ENCODE peak calls at places on chromosomes 7 and 10, in nine cellular contexts. One of them, this sample, is unnamed.

GRCh38 chr10:46539596-46540411 is 16.7 kb downstream of the GPRIN2 start:
- DNase-seq in testis: no peak
- DNase-seq in adrenal gland: peak; percentile 6
- DNase-seq in A549: peak; percentile 97
- DNase-seq in HCT116: no peak
- DNase-seq in suprapubic skin: peak; percentile 25
- DNase-seq in heart left ventricle: no peak
- DNase-seq in uterus: peak; percentile 1
- DNase-seq in esophagus squamous epithelium: no peak
- DNase-seq in this sample: no peak

GRCh38 chr10:121942749-121943148 is 14.9 kb upstream of the ATE1 start:
- DNase-seq in testis: no peak
- DNase-seq in adrenal gland: no peak
- DNase-seq in A549: peak; percentile 82
- DNase-seq in HCT116: no peak
- DNase-seq in suprapubic skin: no peak
- DNase-seq in heart left ventricle: peak; percentile 32
- DNase-seq in uterus: no peak
- DNase-seq in esophagus squamous epithelium: no peak
- DNase-seq in this sample: no peak

GRCh38 chr10:47113907-47114500 is 186.0 kb upstream of the GDF10 start:
- DNase-seq in testis: no peak
- DNase-seq in adrenal gland: no peak
- DNase-seq in A549: no peak
- DNase-seq in HCT116: no peak
- DNase-seq in suprapubic skin: no peak
- DNase-seq in heart left ventricle: no peak
- DNase-seq in uterus: no peak
- DNase-seq in esophagus squamous epithelium: no peak
- DNase-seq in this sample: no peak

GRCh38 chr7:150896562-150897209 is 44.4 kb downstream of the AOC1 start:
- DNase-seq in testis: no peak
- DNase-seq in adrenal gland: no peak
- DNase-seq in A549: no peak
- DNase-seq in HCT116: no peak
- DNase-seq in suprapubic skin: no peak
- DNase-seq in heart left ventricle: no peak
- DNase-seq in uterus: no peak
- DNase-seq in esophagus squamous epithelium: no peak
- DNase-seq in this sample: no peak

GRCh38 chr10:11626071-11626470 is 14.6 kb upstream of the USP6NL start:
- DNase-seq in testis: no peak
- DNase-seq in adrenal gland: no peak
- DNase-seq in A549: no peak
- DNase-seq in HCT116: no peak
- DNase-seq in suprapubic skin: no peak
- DNase-seq in heart left ventricle: no peak
- DNase-seq in uterus: no peak
- DNase-seq in esophagus squamous epithelium: no peak
- DNase-seq in this sample: no peak

GRCh38 chr7:5557920-5558401 is 134.3 kb upstream of the TNRC18 start:
- DNase-seq in testis: peak; percentile 71
- DNase-seq in adrenal gland: peak; percentile 80
- DNase-seq in A549: no peak
- DNase-seq in HCT116: no peak
- DNase-seq in suprapubic skin: peak; percentile 78
- DNase-seq in heart left ventricle: peak; percentile 70
- DNase-seq in uterus: peak; percentile 72
- DNase-seq in esophagus squamous epithelium: no peak
- DNase-seq in this sample: peak; percentile 62

GRCh38 chr10:100930368-100930767 is 17.6 kb downstream of the SLF2 start:
- DNase-seq in testis: no peak
- DNase-seq in adrenal gland: no peak
- DNase-seq in A549: peak; percentile 12
- DNase-seq in HCT116: no peak
- DNase-seq in suprapubic skin: no peak
- DNase-seq in heart left ventricle: no peak
- DNase-seq in uterus: no peak
- DNase-seq in esophagus squamous epithelium: no peak
- DNase-seq in this sample: no peak

GRCh38 chr10:28810062-28810870 is 132.9 kb downstream of the BAMBI start:
- DNase-seq in testis: no peak
- DNase-seq in adrenal gland: peak; percentile 47
- DNase-seq in A549: no peak
- DNase-seq in HCT116: no peak
- DNase-seq in suprapubic skin: no peak
- DNase-seq in heart left ventricle: no peak
- DNase-seq in uterus: no peak
- DNase-seq in esophagus squamous epithelium: no peak
- DNase-seq in this sample: no peak

GRCh38 chr10:3806603-3807002 is 21.6 kb upstream of the KLF6 start:
- DNase-seq in testis: no peak
- DNase-seq in adrenal gland: no peak
- DNase-seq in A549: peak; percentile 90
- DNase-seq in HCT116: no peak
- DNase-seq in suprapubic skin: no peak
- DNase-seq in heart left ventricle: no peak
- DNase-seq in uterus: no peak
- DNase-seq in esophagus squamous epithelium: no peak
- DNase-seq in this sample: no peak

GRCh38 chr7:19107392-19108147 is 9.9 kb downstream of the TWIST1 start:
- DNase-seq in testis: peak; percentile 42
- DNase-seq in adrenal gland: peak; percentile 31
- DNase-seq in A549: no peak
- DNase-seq in HCT116: no peak
- DNase-seq in suprapubic skin: peak; percentile 78
- DNase-seq in heart left ventricle: peak; percentile 32
- DNase-seq in uterus: peak; percentile 46
- DNase-seq in esophagus squamous epithelium: no peak
- DNase-seq in this sample: no peak

GRCh38 chr10:73432646-73433537 is 469 bp downstream of the MSS51 start:
- DNase-seq in testis: no peak
- DNase-seq in adrenal gland: no peak
- DNase-seq in A549: no peak
- DNase-seq in HCT116: no peak
- DNase-seq in suprapubic skin: no peak
- DNase-seq in heart left ventricle: no peak
- DNase-seq in uterus: no peak
- DNase-seq in esophagus squamous epithelium: no peak
- DNase-seq in this sample: no peak

GRCh38 chr7:105988277-105988676 is 25.2 kb downstream of the CDHR3 start:
- DNase-seq in testis: no peak
- DNase-seq in adrenal gland: no peak
- DNase-seq in A549: no peak
- DNase-seq in HCT116: no peak
- DNase-seq in suprapubic skin: no peak
- DNase-seq in heart left ventricle: no peak
- DNase-seq in uterus: no peak
- DNase-seq in esophagus squamous epithelium: no peak
- DNase-seq in this sample: no peak

GRCh38 chr10:12806228-12807095 is 195.1 kb downstream of the CCDC3 start:
- DNase-seq in testis: no peak
- DNase-seq in adrenal gland: no peak
- DNase-seq in A549: no peak
- DNase-seq in HCT116: no peak
- DNase-seq in suprapubic skin: no peak
- DNase-seq in heart left ventricle: no peak
- DNase-seq in uterus: no peak
- DNase-seq in esophagus squamous epithelium: no peak
- DNase-seq in this sample: no peak

GRCh38 chr10:42971251-42971599 is 105.6 kb upstream of the RET start:
- DNase-seq in testis: no peak
- DNase-seq in adrenal gland: no peak
- DNase-seq in A549: no peak
- DNase-seq in HCT116: no peak
- DNase-seq in suprapubic skin: no peak
- DNase-seq in heart left ventricle: no peak
- DNase-seq in uterus: no peak
- DNase-seq in esophagus squamous epithelium: no peak
- DNase-seq in this sample: no peak

GRCh38 chr10:112907893-112908292 is 42.2 kb upstream of the TCF7L2 start:
- DNase-seq in testis: no peak
- DNase-seq in adrenal gland: no peak
- DNase-seq in A549: peak; percentile 73
- DNase-seq in HCT116: peak; percentile 39
- DNase-seq in suprapubic skin: no peak
- DNase-seq in heart left ventricle: no peak
- DNase-seq in uterus: no peak
- DNase-seq in esophagus squamous epithelium: no peak
- DNase-seq in this sample: no peak

GRCh38 chr7:50303082-50303893 is 1.2 kb upstream of the IKZF1 start:
- DNase-seq in testis: no peak
- DNase-seq in adrenal gland: no peak
- DNase-seq in A549: no peak
- DNase-seq in HCT116: no peak
- DNase-seq in suprapubic skin: no peak
- DNase-seq in heart left ventricle: no peak
- DNase-seq in uterus: no peak
- DNase-seq in esophagus squamous epithelium: no peak
- DNase-seq in this sample: no peak

GRCh38 chr10:117175901-117176534 is 21.3 kb upstream of the KCNK18 start:
- DNase-seq in testis: peak; percentile 90
- DNase-seq in adrenal gland: peak; percentile 69
- DNase-seq in A549: peak; percentile 80
- DNase-seq in HCT116: peak; percentile 75
- DNase-seq in suprapubic skin: peak; percentile 81
- DNase-seq in heart left ventricle: peak; percentile 68
- DNase-seq in uterus: peak; percentile 72
- DNase-seq in esophagus squamous epithelium: no peak
- DNase-seq in this sample: peak; percentile 57
- H3K4me3 ChIP-seq in testis: peak overlapping the region; percentile 5
- H3K4me3 ChIP-seq in adrenal gland: no peak overlapping the region
- H3K4me3 ChIP-seq in A549: peak overlapping the region; percentile 55
- H3K4me3 ChIP-seq in HCT116: no peak overlapping the region
- H3K4me3 ChIP-seq in suprapubic skin: peak overlapping the region; percentile 48
- H3K4me3 ChIP-seq in heart left ventricle: peak overlapping the region; percentile 29
- H3K4me3 ChIP-seq in uterus: peak overlapping the region; percentile 38
- H3K4me3 ChIP-seq in esophagus squamous epithelium: peak overlapping the region; percentile 64
- H3K4me3 ChIP-seq in this sample: peak overlapping the region; percentile 26

GRCh38 chr7:30119890-30120577 is 14.8 kb upstream of the MTURN start:
- DNase-seq in testis: no peak
- DNase-seq in adrenal gland: no peak
- DNase-seq in A549: no peak
- DNase-seq in HCT116: no peak
- DNase-seq in suprapubic skin: no peak
- DNase-seq in heart left ventricle: no peak
- DNase-seq in uterus: no peak
- DNase-seq in esophagus squamous epithelium: no peak
- DNase-seq in this sample: no peak

GRCh38 chr7:30117886-30118285 is 16.9 kb upstream of the MTURN start:
- DNase-seq in testis: no peak
- DNase-seq in adrenal gland: no peak
- DNase-seq in A549: no peak
- DNase-seq in HCT116: no peak
- DNase-seq in suprapubic skin: no peak
- DNase-seq in heart left ventricle: no peak
- DNase-seq in uterus: no peak
- DNase-seq in esophagus squamous epithelium: no peak
- DNase-seq in this sample: no peak

GRCh38 chr7:30115709-30116297 is 19.0 kb upstream of the MTURN start:
- DNase-seq in testis: no peak
- DNase-seq in adrenal gland: no peak
- DNase-seq in A549: no peak
- DNase-seq in HCT116: no peak
- DNase-seq in suprapubic skin: no peak
- DNase-seq in heart left ventricle: no peak
- DNase-seq in uterus: no peak
- DNase-seq in esophagus squamous epithelium: no peak
- DNase-seq in this sample: no peak

GRCh38 chr7:30114536-30115258 is 20.1 kb upstream of the MTURN start:
- DNase-seq in testis: no peak
- DNase-seq in adrenal gland: no peak
- DNase-seq in A549: no peak
- DNase-seq in HCT116: no peak
- DNase-seq in suprapubic skin: no peak
- DNase-seq in heart left ventricle: no peak
- DNase-seq in uterus: no peak
- DNase-seq in esophagus squamous epithelium: no peak
- DNase-seq in this sample: no peak

DNA sequence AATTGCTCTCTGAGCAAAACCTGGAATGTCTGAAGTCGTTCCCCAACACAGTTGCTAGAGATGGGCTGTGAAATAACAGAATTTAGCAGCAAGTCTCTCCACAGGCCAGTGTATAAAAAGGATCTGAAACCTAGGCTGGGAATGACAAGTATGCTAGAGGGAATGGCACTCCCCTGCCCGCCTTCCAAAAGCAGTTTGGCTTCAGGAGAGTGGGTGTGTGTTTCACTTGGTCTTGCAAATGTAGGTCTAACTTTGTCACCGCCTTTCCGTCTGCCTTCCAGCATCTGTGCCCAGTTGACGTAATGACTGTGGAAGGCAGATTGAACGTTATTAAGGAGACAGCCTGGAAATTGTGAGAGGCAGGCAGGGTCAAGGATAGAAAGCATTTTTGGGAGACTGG is 18.0 kb upstream of the MTURN start:
- DNase-seq in testis: no peak
- DNase-seq in adrenal gland: no peak
- DNase-seq in A549: no peak
- DNase-seq in HCT116: no peak
- DNase-seq in suprapubic skin: no peak
- DNase-seq in heart left ventricle: peak; percentile 41
- DNase-seq in uterus: no peak
- DNase-seq in esophagus squamous epithelium: no peak
- DNase-seq in this sample: no peak
- TF ChIP-seq POLR2A in testis: no peak
- TF ChIP-seq POLR2A in adrenal gland: no peak
- TF ChIP-seq POLR2A in A549: no peak
- TF ChIP-seq POLR2A in HCT116: no peak
- TF ChIP-seq POLR2A in suprapubic skin: no peak
- TF ChIP-seq POLR2A in heart left ventricle: no peak
- TF ChIP-seq POLR2A in uterus: no peak
- TF ChIP-seq POLR2A in esophagus squamous epithelium: no peak
- TF ChIP-seq POLR2A in this sample: no peak

DNA sequence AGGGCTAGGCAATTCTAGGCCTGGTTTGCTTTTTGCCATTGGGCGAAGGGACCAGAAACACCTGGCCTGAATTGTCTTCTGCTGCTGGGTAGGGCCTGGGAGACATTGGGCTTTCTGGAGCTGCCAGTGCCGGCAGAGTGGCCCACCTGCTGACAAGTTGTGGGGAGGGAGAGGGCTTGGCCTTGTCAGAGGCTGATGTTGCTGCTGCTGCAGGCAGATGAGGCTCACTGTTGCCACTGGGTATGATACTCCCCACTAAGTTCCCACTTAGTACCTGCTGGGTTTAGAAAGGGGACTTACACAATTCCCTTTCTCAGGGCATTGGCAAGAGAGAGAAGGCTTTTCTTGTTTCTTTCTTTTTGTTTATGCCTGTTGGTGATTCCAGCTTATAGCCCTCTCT is 289.6 kb upstream of the NPVF start:
- DNase-seq in testis: no peak
- DNase-seq in adrenal gland: no peak
- DNase-seq in A549: no peak
- DNase-seq in HCT116: no peak
- DNase-seq in suprapubic skin: no peak
- DNase-seq in heart left ventricle: no peak
- DNase-seq in uterus: no peak
- DNase-seq in esophagus squamous epithelium: no peak
- DNase-seq in this sample: no peak
- H3K27ac ChIP-seq in testis: no peak overlapping the region
- H3K27ac ChIP-seq in adrenal gland: no peak overlapping the region
- H3K27ac ChIP-seq in A549: no peak overlapping the region
- H3K27ac ChIP-seq in HCT116: no peak overlapping the region
- H3K27ac ChIP-seq in suprapubic skin: no peak overlapping the region
- H3K27ac ChIP-seq in heart left ventricle: no peak overlapping the region
- H3K27ac ChIP-seq in uterus: no peak overlapping the region
- H3K27ac ChIP-seq in esophagus squamous epithelium: no peak overlapping the region
- H3K27ac ChIP-seq in this sample: no peak overlapping the region

GRCh38 chr7:33893377-33893776 is 12.0 kb upstream of the BMPER start:
- DNase-seq in testis: no peak
- DNase-seq in adrenal gland: no peak
- DNase-seq in A549: no peak
- DNase-seq in HCT116: no peak
- DNase-seq in suprapubic skin: no peak
- DNase-seq in heart left ventricle: no peak
- DNase-seq in uterus: no peak
- DNase-seq in esophagus squamous epithelium: no peak
- DNase-seq in this sample: no peak
- H3K4me3 ChIP-seq in testis: no peak overlapping the region
- H3K4me3 ChIP-seq in adrenal gland: no peak overlapping the region
- H3K4me3 ChIP-seq in A549: no peak overlapping the region
- H3K4me3 ChIP-seq in HCT116: no peak overlapping the region
- H3K4me3 ChIP-seq in suprapubic skin: no peak overlapping the region
- H3K4me3 ChIP-seq in heart left ventricle: no peak overlapping the region
- H3K4me3 ChIP-seq in uterus: no peak overlapping the region
- H3K4me3 ChIP-seq in esophagus squamous epithelium: no peak overlapping the region
- H3K4me3 ChIP-seq in this sample: no peak overlapping the region